ENCODE peak calls at places on chromosomes 11 and 22, in eight cellular contexts. W, I, T, U, K, O, F and X are unnamed samples.

GRCh38 chr11:112163875-112164521 is at the start of gene IL18:
- DNase-seq in W (no peak), I (peak; percentile 38), T (peak; percentile 84), U (peak; percentile 62), K (peak; percentile 17), O (peak; percentile 21), F (peak; percentile 23), X (no peak)

GRCh38 chr11:34075178-34075820 is 23.8 kb downstream of the CAPRIN1 start:
- DNase-seq in W (no peak), I (no peak), T (peak; percentile 47), U (no peak), K (no peak), O (peak; percentile 58), F (no peak), X (no peak)

GRCh38 chr22:48507171-48507570 is 1320.5 kb downstream of the BRD1 start:
- DNase-seq in W (no peak), I (no peak), T (no peak), U (peak; percentile 33), K (no peak), O (no peak), F (no peak), X (no peak)

GRCh38 chr22:48819232-48819631 is 1008.4 kb downstream of the BRD1 start:
- DNase-seq in W (no peak), I (no peak), T (no peak), U (no peak), K (no peak), O (no peak), F (no peak), X (no peak)

GRCh38 chr11:23151819-23152218 is 291.5 kb upstream of the CCDC179 start:
- DNase-seq in W (no peak), I (no peak), T (no peak), U (no peak), K (no peak), O (peak; percentile 11), F (no peak), X (no peak)

GRCh38 chr22:40434101-40434500 is 63.7 kb downstream of the SGSM3 start:
- DNase-seq in W (no peak), I (no peak), T (no peak), U (no peak), K (no peak), O (peak; percentile 27), F (no peak), X (no peak)

GRCh38 chr11:95256204-95256819 is 25.3 kb upstream of the SESN3 start:
- DNase-seq in W (no peak), I (no peak), T (no peak), U (no peak), K (no peak), O (peak; percentile 65), F (no peak), X (no peak)

GRCh38 chr11:45609902-45610301 is 55.5 kb downstream of the CHST1 start:
- DNase-seq in W (no peak), I (no peak), T (no peak), U (no peak), K (no peak), O (no peak), F (no peak), X (no peak)

GRCh38 chr22:48782817-48783511 is 1044.7 kb downstream of the BRD1 start:
- DNase-seq in W (peak; percentile 30), I (peak; percentile 51), T (no peak), U (no peak), K (peak; percentile 44), O (no peak), F (no peak), X (no peak)

GRCh38 chr11:123531325-123531724 is 101.3 kb downstream of the GRAMD1B start:
- DNase-seq in W (no peak), I (no peak), T (no peak), U (no peak), K (no peak), O (no peak), F (no peak), X (no peak)

GRCh38 chr11:47512701-47513100 is 40.2 kb downstream of the CELF1 start:
- DNase-seq in W (no peak), I (no peak), T (no peak), U (no peak), K (no peak), O (no peak), F (no peak), X (no peak)

GRCh38 chr11:116044520-116044919 is 540.3 kb upstream of the CADM1 start:
- DNase-seq in W (no peak), I (no peak), T (no peak), U (no peak), K (no peak), O (no peak), F (no peak), X (no peak)

GRCh38 chr11:23789938-23790371 is 706.9 kb upstream of the LUZP2 start:
- DNase-seq in W (no peak), I (no peak), T (peak; percentile 2), U (no peak), K (no peak), O (peak; percentile 50), F (no peak), X (no peak)

GRCh38 chr11:66243816-66244215 is 24.6 kb upstream of the RAB1B start:
- DNase-seq in W (no peak), I (no peak), T (no peak), U (no peak), K (no peak), O (no peak), F (no peak), X (no peak)

GRCh38 chr22:46994265-46994664 is 231.8 kb downstream of the TBC1D22A start:
- DNase-seq in W (no peak), I (no peak), T (no peak), U (no peak), K (no peak), O (no peak), F (no peak), X (no peak)

GRCh38 chr11:83662494-83662893 is 376.3 kb upstream of the CCDC90B start:
- DNase-seq in W (no peak), I (no peak), T (no peak), U (no peak), K (no peak), O (no peak), F (no peak), X (no peak)

GRCh38 chr22:45974498-45974897 is 2.5 kb downstream of the WNT7B start:
- DNase-seq in W (no peak), I (no peak), T (peak; percentile 72), U (no peak), K (no peak), O (no peak), F (no peak), X (no peak)

GRCh38 chr11:100525635-100526034 is 161.5 kb upstream of the ARHGAP42 start:
- DNase-seq in W (no peak), I (peak; percentile 65), T (no peak), U (no peak), K (peak; percentile 9), O (peak; percentile 21), F (no peak), X (no peak)
- TF ChIP-seq CTCF in W (no peak), I (peak; percentile 47), T (peak; percentile 13), U (no peak), K (peak; percentile 44), O (peak; percentile 63), F (no peak), X (peak; percentile 32)

GRCh38 chr11:134604886-134605285 is 192.8 kb upstream of the B3GAT1 start:
- DNase-seq in W (no peak), I (no peak), T (no peak), U (no peak), K (no peak), O (no peak), F (no peak), X (no peak)

GRCh38 chr11:134606251-134606650 is 194.2 kb upstream of the B3GAT1 start:
- DNase-seq in W (no peak), I (no peak), T (no peak), U (no peak), K (no peak), O (no peak), F (no peak), X (no peak)

GRCh38 chr11:134609361-134610115 is 197.5 kb upstream of the B3GAT1 start:
- DNase-seq in W (peak; percentile 50), I (no peak), T (no peak), U (no peak), K (no peak), O (no peak), F (no peak), X (no peak)

GRCh38 chr11:134610116-134610910 is 198.3 kb upstream of the B3GAT1 start:
- DNase-seq in W (peak; percentile 32), I (no peak), T (no peak), U (no peak), K (no peak), O (no peak), F (no peak), X (no peak)

GRCh38 chr11:134607963-134608750 is 196.1 kb upstream of the B3GAT1 start:
- DNase-seq in W (peak; percentile 43), I (no peak), T (no peak), U (no peak), K (no peak), O (no peak), F (no peak), X (no peak)
- TF ChIP-seq CTCF in W (no peak), I (no peak), T (no peak), U (no peak), K (no peak), O (no peak), F (no peak), X (no peak)

GRCh38 chr22:30867746-30868662 is 100.6 kb downstream of the MORC2 start:
- DNase-seq in W (no peak), I (no peak), T (no peak), U (peak; percentile 24), K (no peak), O (no peak), F (no peak), X (no peak)

GRCh38 chr22:30866216-30866615 is 102.4 kb downstream of the MORC2 start:
- DNase-seq in W (no peak), I (no peak), T (no peak), U (no peak), K (no peak), O (no peak), F (no peak), X (no peak)

GRCh38 chr22:30865656-30866055 is 102.9 kb downstream of the MORC2 start:
- DNase-seq in W (no peak), I (no peak), T (no peak), U (no peak), K (no peak), O (no peak), F (no peak), X (no peak)

GRCh38 chr22:30868663-30869385 is 99.8 kb downstream of the MORC2 start:
- DNase-seq in W (no peak), I (no peak), T (no peak), U (no peak), K (no peak), O (peak; percentile 53), F (no peak), X (peak; percentile 6)

DNA sequence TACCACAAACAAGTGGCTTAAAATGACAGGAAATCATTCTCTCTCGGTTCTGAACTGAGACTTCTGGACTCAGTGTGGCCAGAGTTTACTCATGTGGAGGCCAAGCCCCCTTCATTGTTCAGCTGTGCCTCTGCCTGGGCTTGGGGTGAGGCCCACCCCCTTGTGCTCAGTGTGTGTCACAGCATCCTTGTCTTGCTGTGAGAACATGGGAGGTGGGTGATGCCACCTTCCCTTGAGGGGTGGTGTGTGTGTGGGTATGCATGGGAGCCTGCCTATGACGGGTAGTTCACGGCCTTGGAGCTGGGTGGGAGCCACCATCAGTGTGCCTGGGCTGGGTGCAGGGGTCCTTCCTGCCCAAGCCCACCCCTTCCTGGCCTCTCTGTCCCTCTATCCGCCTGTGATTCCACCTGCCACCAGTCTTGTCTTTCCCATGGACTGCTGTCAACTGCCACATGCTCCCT is 101.7 kb downstream of the MORC2 start:
- DNase-seq in W (no peak), I (no peak), T (no peak), U (no peak), K (no peak), O (no peak), F (no peak), X (no peak)
- TF ChIP-seq CTCF in W (no peak), I (no peak), T (no peak), U (no peak), K (no peak), O (peak; percentile 23), F (no peak), X (no peak)

GRCh38 chr11:63745304-63746170 is 23.0 kb downstream of the ZFTA start:
- DNase-seq in W (no peak), I (no peak), T (no peak), U (no peak), K (no peak), O (no peak), F (no peak), X (no peak)
- TF ChIP-seq CTCF in W (no peak), I (no peak), T (no peak), U (no peak), K (no peak), O (peak; percentile 35), F (no peak), X (no peak)